ENCODE peak calls at places on chromosome 2, in nine cellular contexts. B is activated CD4-positive, alpha-beta T cell treated with anti-CD3 and anti-CD28 coated beads, Interleukin-2, amount 10 ng/mL, durations not matched to agents 7 days and 5 days; M is SIG-M5; Q is IMR-90; K is tibial artery; W is fibroblast of the aortic adventitia; X is small intestine; O is type B pancreatic cell; Z is frontal cortex. G is an unnamed sample.

GRCh38 chr2:96631804-96632435 is 6.2 kb downstream of the KANSL3 start:
- DNase-seq in B (no peak), M (no peak), Q (peak), K (no peak), W (peak), X (no peak), O (no peak), Z (no peak), G (no peak)

GRCh38 chr2:86464654-86465053 is 23.5 kb downstream of the KDM3A start:
- DNase-seq in B (no peak), M (no peak), Q (no peak), K (no peak), W (no peak), X (no peak), O (no peak), Z (no peak), G (no peak)

GRCh38 chr2:145344076-145344724 is 824.3 kb upstream of the ZEB2 start:
- DNase-seq in B (no peak), M (no peak), Q (peak), K (no peak), W (no peak), X (no peak), O (no peak), Z (no peak), G (no peak)

GRCh38 chr2:10712186-10712809 is 9.1 kb upstream of the ATP6V1C2 start:
- DNase-seq in B (peak), M (no peak), Q (no peak), K (no peak), W (no peak), X (no peak), O (no peak), Z (no peak), G (no peak)

GRCh38 chr2:18154812-18155211 is 276.3 kb downstream of the KCNS3 start:
- DNase-seq in B (no peak), M (no peak), Q (no peak), K (no peak), W (no peak), X (no peak), O (no peak), Z (no peak), G (no peak)

GRCh38 chr2:72990695-72991438 is 73.5 kb downstream of the EMX1 start:
- DNase-seq in B (no peak), M (no peak), Q (no peak), K (peak), W (no peak), X (no peak), O (peak), Z (no peak), G (no peak)

GRCh38 chr2:9004338-9005204 is 1.1 kb upstream of the MBOAT2 start:
- DNase-seq in B (no peak), M (no peak), Q (peak), K (no peak), W (peak), X (no peak), O (no peak), Z (no peak), G (no peak)

GRCh38 chr2:240227538-240228428 is 87.3 kb upstream of the OTOS start:
- DNase-seq in B (no peak), M (no peak), Q (no peak), K (peak), W (no peak), X (no peak), O (no peak), Z (no peak), G (no peak)

GRCh38 chr2:75221872-75222271 is 22.6 kb upstream of the TACR1 start:
- DNase-seq in B (no peak), M (no peak), Q (peak), K (no peak), W (peak), X (no peak), O (no peak), Z (no peak), G (no peak)

GRCh38 chr2:96148410-96149217 is 3.4 kb upstream of the DUSP2 start:
- DNase-seq in B (peak), M (peak), Q (peak), K (peak), W (peak), X (peak), O (no peak), Z (peak), G (peak)

GRCh38 chr2:56654936-56655335 is 471.1 kb downstream of the CCDC85A start:
- DNase-seq in B (no peak), M (no peak), Q (no peak), K (no peak), W (peak), X (no peak), O (no peak), Z (no peak), G (no peak)

GRCh38 chr2:120250640-120251039 is 2.0 kb upstream of the RALB start:
- DNase-seq in B (no peak), M (no peak), Q (no peak), K (no peak), W (no peak), X (no peak), O (no peak), Z (no peak), G (no peak)